ENCODE peak calls at places on chromosomes 3 and 15, in nine cellular contexts. H, B, Q, F, E, A, V, S and J are unnamed samples.

GRCh38 chr3:132047209-132047608 is 12.4 kb upstream of the CPNE4 start:
- DNase-seq in H (no peak), B (no peak), Q (no peak), F (no peak), E (no peak), A (no peak), V (no peak), S (no peak), J (peak)

GRCh38 chr3:25663324-25664065 is 1.2 kb downstream of the TOP2B start:
- DNase-seq in H (peak), B (peak), Q (peak), F (peak), E (peak), A (peak), V (peak), S (peak), J (peak)

GRCh38 chr15:68578175-68578959 is 426 bp upstream of the CORO2B start:
- DNase-seq in H (peak), B (peak), Q (peak), F (no peak), E (peak), A (peak), V (peak), S (no peak), J (peak)

GRCh38 chr3:126463521-126463920 is 12.2 kb downstream of the ZXDC start:
- DNase-seq in H (no peak), B (no peak), Q (no peak), F (no peak), E (no peak), A (no peak), V (no peak), S (no peak), J (no peak)

GRCh38 chr15:20349774-20350498 is 191.7 kb downstream of the GOLGA6L6 start:
- DNase-seq in H (no peak), B (peak), Q (no peak), F (peak), E (no peak), A (no peak), V (no peak), S (no peak), J (no peak)

GRCh38 chr15:42401544-42402478 is 42.5 kb downstream of the CAPN3 start:
- DNase-seq in H (no peak), B (no peak), Q (no peak), F (no peak), E (no peak), A (no peak), V (no peak), S (peak), J (no peak)

GRCh38 chr15:94324117-94324826 is 92.9 kb downstream of the MCTP2 start:
- DNase-seq in H (peak), B (peak), Q (peak), F (peak), E (peak), A (peak), V (peak), S (peak), J (peak)

GRCh38 chr15:67480741-67481140 is 40.2 kb upstream of the C15orf61 start:
- DNase-seq in H (no peak), B (no peak), Q (no peak), F (no peak), E (no peak), A (no peak), V (no peak), S (no peak), J (peak)

GRCh38 chr3:134609821-134610454 is 40.9 kb downstream of the KY start:
- DNase-seq in H (no peak), B (no peak), Q (no peak), F (no peak), E (no peak), A (no peak), V (no peak), S (no peak), J (no peak)

GRCh38 chr3:154022603-154023002 is 98.6 kb upstream of the ARHGEF26 start:
- DNase-seq in H (no peak), B (no peak), Q (no peak), F (no peak), E (no peak), A (no peak), V (no peak), S (no peak), J (no peak)

GRCh38 chr15:58229297-58229768 is 91.2 kb downstream of the AQP9 start:
- DNase-seq in H (no peak), B (no peak), Q (no peak), F (no peak), E (no peak), A (peak), V (peak), S (no peak), J (peak)

GRCh38 chr3:116059421-116060096 is 385.7 kb downstream of the LSAMP start:
- DNase-seq in H (peak), B (peak), Q (no peak), F (no peak), E (peak), A (peak), V (peak), S (peak), J (peak)

GRCh38 chr3:172063456-172064432 is 24.4 kb downstream of the FNDC3B start:
- DNase-seq in H (no peak), B (no peak), Q (no peak), F (no peak), E (no peak), A (no peak), V (no peak), S (no peak), J (no peak)

GRCh38 chr3:56251343-56251945 is 216.8 kb downstream of the ERC2 start:
- DNase-seq in H (peak), B (peak), Q (peak), F (peak), E (peak), A (peak), V (peak), S (peak), J (peak)

GRCh38 chr3:147191795-147192385 is 214.5 kb downstream of the ZIC4 start:
- DNase-seq in H (peak), B (peak), Q (peak), F (peak), E (peak), A (peak), V (peak), S (peak), J (peak)

GRCh38 chr3:18843188-18843587 is 305.1 kb upstream of the KCNH8 start:
- DNase-seq in H (no peak), B (no peak), Q (no peak), F (no peak), E (peak), A (no peak), V (no peak), S (no peak), J (no peak)

GRCh38 chr3:38005076-38006020 is 14.8 kb downstream of the VILL start:
- DNase-seq in H (no peak), B (no peak), Q (no peak), F (no peak), E (peak), A (no peak), V (no peak), S (no peak), J (no peak)

GRCh38 chr3:66418432-66419052 is 82.3 kb downstream of the LRIG1 start:
- DNase-seq in H (no peak), B (no peak), Q (no peak), F (no peak), E (no peak), A (no peak), V (no peak), S (no peak), J (no peak)

GRCh38 chr15:86802244-86802643 is 722.6 kb downstream of the AGBL1 start:
- DNase-seq in H (no peak), B (no peak), Q (no peak), F (no peak), E (no peak), A (no peak), V (no peak), S (no peak), J (no peak)

GRCh38 chr15:96626936-96627577 is 296.6 kb downstream of the NR2F2 start:
- DNase-seq in H (no peak), B (no peak), Q (no peak), F (no peak), E (no peak), A (no peak), V (no peak), S (no peak), J (no peak)

GRCh38 chr3:123414958-123415792 is 33.7 kb downstream of the ADCY5 start:
- DNase-seq in H (no peak), B (no peak), Q (no peak), F (no peak), E (no peak), A (peak), V (no peak), S (no peak), J (no peak)

GRCh38 chr15:95499397-95499796 is 831.1 kb upstream of the NR2F2 start:
- DNase-seq in H (no peak), B (no peak), Q (no peak), F (no peak), E (no peak), A (no peak), V (no peak), S (no peak), J (no peak)

GRCh38 chr3:152505926-152506325 is 237.2 kb downstream of the MBNL1 start:
- DNase-seq in H (no peak), B (no peak), Q (no peak), F (no peak), E (no peak), A (no peak), V (no peak), S (no peak), J (no peak)

DNA sequence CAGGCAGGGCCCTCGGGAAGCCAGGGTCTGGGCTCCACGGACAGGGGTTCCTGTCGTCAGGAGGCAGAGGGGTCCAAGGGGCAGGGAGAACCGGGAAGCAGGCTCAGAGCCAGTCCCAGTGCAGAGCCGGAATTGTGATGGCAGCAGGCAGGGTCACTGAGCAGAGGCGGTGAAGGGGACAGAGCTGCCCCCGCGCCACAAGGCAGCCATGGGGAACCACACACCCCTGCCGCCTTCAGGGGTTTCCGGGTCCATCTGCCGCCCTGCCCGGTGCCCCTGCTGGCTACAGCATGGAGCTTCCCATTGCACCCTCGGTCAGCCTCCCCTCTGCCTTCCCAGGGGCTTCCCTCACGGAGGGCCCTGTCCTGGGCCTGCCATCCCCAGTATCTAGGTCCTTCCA is 136.8 kb downstream of the NSMCE3 start:
- DNase-seq in H (peak), B (no peak), Q (no peak), F (no peak), E (no peak), A (no peak), V (no peak), S (no peak), J (no peak)
- H3K27ac ChIP-seq in H (no peak), B (no peak), Q (no peak), F (no peak), E (no peak), A (no peak), V (no peak), S (no peak), J (no peak)

GRCh38 chr15:92463826-92464225 is 70.1 kb downstream of the ST8SIA2 start:
- DNase-seq in H (no peak), B (no peak), Q (no peak), F (no peak), E (no peak), A (no peak), V (no peak), S (no peak), J (peak)

GRCh38 chr15:92467245-92467644 is 73.6 kb downstream of the ST8SIA2 start:
- DNase-seq in H (no peak), B (no peak), Q (no peak), F (no peak), E (no peak), A (no peak), V (no peak), S (no peak), J (no peak)

GRCh38 chr15:92468987-92469386 is 75.3 kb downstream of the ST8SIA2 start:
- DNase-seq in H (peak), B (no peak), Q (no peak), F (no peak), E (no peak), A (no peak), V (no peak), S (no peak), J (no peak)

GRCh38 chr15:92463352-92463751 is 69.7 kb downstream of the ST8SIA2 start:
- DNase-seq in H (no peak), B (no peak), Q (no peak), F (no peak), E (no peak), A (no peak), V (no peak), S (no peak), J (no peak)

GRCh38 chr15:92466834-92467233 is 73.2 kb downstream of the ST8SIA2 start:
- DNase-seq in H (no peak), B (no peak), Q (no peak), F (no peak), E (no peak), A (no peak), V (no peak), S (no peak), J (no peak)
- TF ChIP-seq EZH2phosphoT487 in H (no peak), B (no peak), Q (no peak), F (no peak), E (no peak), A (no peak), V (no peak), S (no peak), J (no peak)

GRCh38 chr3:194323785-194324735 is 27.1 kb downstream of the CPN2 start:
- DNase-seq in H (peak), B (peak), Q (no peak), F (no peak), E (peak), A (peak), V (peak), S (peak), J (peak)

GRCh38 chr3:194320100-194320499 is 31.0 kb downstream of the CPN2 start:
- DNase-seq in H (no peak), B (no peak), Q (no peak), F (no peak), E (no peak), A (no peak), V (no peak), S (no peak), J (no peak)

GRCh38 chr3:194322701-194323174 is 28.4 kb downstream of the CPN2 start:
- DNase-seq in H (no peak), B (peak), Q (no peak), F (no peak), E (peak), A (no peak), V (no peak), S (peak), J (peak)

GRCh38 chr3:194320744-194321243 is 30.3 kb downstream of the CPN2 start:
- DNase-seq in H (no peak), B (no peak), Q (no peak), F (no peak), E (no peak), A (no peak), V (no peak), S (no peak), J (no peak)

DNA sequence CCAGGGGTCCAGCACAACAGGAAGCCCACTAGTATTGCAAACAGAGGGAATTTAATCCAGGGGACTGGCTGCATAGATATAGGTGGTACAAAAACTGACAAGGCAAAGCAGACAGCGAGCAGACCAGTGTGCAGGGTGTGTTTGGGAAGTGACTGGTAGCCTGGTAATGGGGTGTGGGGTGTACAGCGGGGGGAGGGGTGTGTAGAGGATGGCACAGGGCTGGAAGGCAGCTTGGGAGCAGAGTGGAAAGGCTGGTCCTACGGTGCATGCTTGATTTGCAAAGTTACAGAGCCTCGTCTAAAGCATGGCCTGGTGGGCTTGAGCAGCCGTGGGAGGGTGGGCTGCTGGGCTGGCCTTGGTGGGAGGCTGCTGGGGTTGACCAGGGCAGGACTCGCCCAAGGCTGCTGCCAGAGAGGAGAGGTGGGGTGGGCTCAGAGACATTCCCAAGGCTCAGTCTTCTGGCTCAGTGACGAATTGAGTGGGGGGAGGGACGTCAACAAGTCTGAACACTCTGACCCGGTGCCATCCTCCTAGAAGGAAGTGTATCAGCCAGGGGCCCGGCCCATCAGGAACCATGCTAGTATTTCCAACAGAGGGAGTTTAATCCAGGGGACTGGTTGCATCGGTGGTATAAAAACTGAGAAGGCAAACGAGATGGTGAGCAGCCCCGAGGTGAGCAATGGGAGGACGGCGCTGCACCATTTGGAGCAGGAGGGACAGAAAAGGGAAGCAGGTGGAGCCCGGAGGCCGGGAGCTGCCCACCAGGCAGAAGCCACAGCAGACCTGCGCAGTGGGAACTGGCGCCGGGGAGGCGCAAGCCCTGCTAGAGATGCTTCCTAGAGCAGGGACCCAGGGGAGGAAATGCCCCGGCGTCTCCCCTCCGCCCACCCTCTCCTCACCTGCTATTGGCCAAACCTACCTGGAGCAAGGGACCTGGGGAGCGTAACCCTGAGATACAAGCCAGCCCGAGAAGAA is 29.2 kb downstream of the CPN2 start:
- DNase-seq in H (no peak), B (no peak), Q (no peak), F (no peak), E (peak), A (no peak), V (no peak), S (peak), J (no peak)
- H3K27ac ChIP-seq in H (no peak), B (peak), Q (no peak), F (no peak), E (peak), A (no peak), V (no peak), S (peak), J (no peak)

GRCh38 chr3:130077636-130078035 is 4.0 kb upstream of the ALG1L2 start:
- DNase-seq in H (no peak), B (no peak), Q (no peak), F (no peak), E (no peak), A (no peak), V (no peak), S (no peak), J (no peak)

DNA sequence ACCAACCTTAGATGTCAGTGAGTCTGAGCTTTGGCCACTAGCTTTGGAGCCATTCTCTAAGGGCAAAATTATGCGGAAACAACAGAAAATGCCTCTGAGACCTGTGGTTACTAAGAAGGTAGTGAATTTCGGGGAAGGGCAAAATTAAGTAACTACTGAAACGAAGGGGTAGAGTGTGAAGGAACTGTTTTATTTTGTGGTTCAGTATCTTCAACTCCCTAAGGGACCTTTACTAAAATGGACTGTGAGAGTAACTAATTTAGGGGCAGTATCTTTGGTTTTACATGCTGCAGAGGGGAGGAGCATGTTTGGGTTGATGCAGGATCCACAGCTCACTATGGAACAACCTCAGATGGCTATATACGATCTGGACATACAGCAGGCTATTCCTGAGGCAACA is 8.0 kb upstream of the ALG1L2 start:
- DNase-seq in H (no peak), B (no peak), Q (no peak), F (no peak), E (no peak), A (no peak), V (no peak), S (no peak), J (no peak)
- TF ChIP-seq EZH2phosphoT487 in H (no peak), B (no peak), Q (no peak), F (no peak), E (no peak), A (no peak), V (no peak), S (no peak), J (no peak)

GRCh38 chr3:184584001-184584891 is 22.7 kb downstream of the EPHB3 start:
- DNase-seq in H (peak), B (no peak), Q (no peak), F (no peak), E (no peak), A (peak), V (peak), S (no peak), J (no peak)
- H3K27ac ChIP-seq in H (no peak), B (peak), Q (no peak), F (no peak), E (no peak), A (no peak), V (no peak), S (no peak), J (no peak)

DNA sequence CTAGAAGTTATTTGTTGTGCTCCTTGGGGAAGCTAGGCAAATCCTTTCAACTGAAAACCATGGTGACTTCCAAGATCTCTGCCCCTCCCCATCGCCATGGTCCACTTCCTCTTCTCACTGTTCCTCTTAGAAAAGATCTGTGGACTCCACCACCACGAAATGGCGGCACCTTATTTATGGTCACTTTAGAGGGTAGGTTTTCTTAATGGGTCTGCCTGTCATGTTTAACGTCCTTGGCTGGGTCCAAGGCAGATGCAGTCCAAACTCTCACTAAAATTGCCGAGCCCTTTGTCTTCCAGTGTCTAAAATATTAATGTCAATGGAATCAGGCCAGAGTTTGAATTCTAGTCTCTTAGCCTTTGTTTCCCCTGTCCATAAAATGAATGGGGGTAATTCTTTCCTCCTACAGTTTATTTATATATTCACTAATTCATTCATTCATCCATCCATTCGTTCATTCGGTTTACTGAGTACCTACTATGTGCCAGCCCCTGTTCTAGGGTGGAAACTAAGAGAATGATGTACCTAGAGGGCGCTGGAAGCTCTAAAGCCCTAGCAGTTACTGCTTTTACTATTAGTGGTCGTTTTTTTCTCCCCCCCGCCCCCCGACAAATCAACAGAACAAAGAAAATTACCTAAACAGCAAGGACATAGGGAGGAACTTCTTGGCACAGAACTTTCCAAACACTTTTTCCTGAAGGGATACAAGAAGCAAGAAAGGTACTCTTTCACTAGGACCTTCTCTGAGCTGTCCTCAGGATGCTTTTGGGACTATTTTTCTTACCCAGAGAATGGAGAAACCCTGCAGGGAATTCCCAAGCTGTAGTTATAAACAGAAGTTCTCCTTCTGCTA is 661 bp downstream of the PATL2 start:
- DNase-seq in H (no peak), B (peak), Q (peak), F (peak), E (peak), A (no peak), V (peak), S (no peak), J (peak)
- TF ChIP-seq EZH2phosphoT487 in H (no peak), B (no peak), Q (no peak), F (no peak), E (no peak), A (no peak), V (no peak), S (no peak), J (no peak)